ENCODE peak calls at places on chromosomes 16 and 17, in eight cellular contexts. One of them, this sample, is unnamed.

GRCh38 chr17:81509687-81510523 is 2.7 kb downstream of the ACTG1 start:
- DNase-seq in Caki2: no peak
- DNase-seq in AG10803: no peak
- DNase-seq in T-helper 17 cell: no peak
- DNase-seq in HEK293T: no peak
- DNase-seq in GOT3: no peak
- DNase-seq in HS-5: no peak
- DNase-seq in prostate gland: no peak
- DNase-seq in this sample: no peak

GRCh38 chr17:68701046-68701445 is 99.9 kb upstream of the FAM20A start:
- DNase-seq in T-helper 17 cell: no peak
- DNase-seq in HEK293T: no peak
- DNase-seq in prostate gland: no peak
- DNase-seq in AG10803: no peak
- DNase-seq in HS-5: no peak
- DNase-seq in Caki2: peak
- DNase-seq in GOT3: no peak
- DNase-seq in this sample: no peak

GRCh38 chr17:7883781-7884386 is 4.7 kb upstream of the CHD3 start:
- DNase-seq in T-helper 17 cell: peak
- DNase-seq in Caki2: peak
- DNase-seq in HEK293T: no peak
- DNase-seq in prostate gland: no peak
- DNase-seq in HS-5: no peak
- DNase-seq in AG10803: peak
- DNase-seq in GOT3: no peak
- DNase-seq in this sample: no peak

GRCh38 chr16:51851111-51851510 is 695.8 kb downstream of the TOX3 start:
- DNase-seq in T-helper 17 cell: no peak
- DNase-seq in AG10803: no peak
- DNase-seq in GOT3: no peak
- DNase-seq in HS-5: no peak
- DNase-seq in Caki2: no peak
- DNase-seq in HEK293T: no peak
- DNase-seq in prostate gland: no peak
- DNase-seq in this sample: no peak

GRCh38 chr17:61159415-61159814 is 240.2 kb upstream of the TBX2 start:
- DNase-seq in Caki2: no peak
- DNase-seq in GOT3: no peak
- DNase-seq in HEK293T: no peak
- DNase-seq in T-helper 17 cell: no peak
- DNase-seq in prostate gland: no peak
- DNase-seq in AG10803: no peak
- DNase-seq in HS-5: no peak
- DNase-seq in this sample: no peak

GRCh38 chr16:71353736-71354135 is 4.8 kb upstream of the CALB2 start:
- DNase-seq in HEK293T: no peak
- DNase-seq in T-helper 17 cell: no peak
- DNase-seq in AG10803: no peak
- DNase-seq in GOT3: no peak
- DNase-seq in prostate gland: no peak
- DNase-seq in HS-5: no peak
- DNase-seq in Caki2: no peak
- DNase-seq in this sample: no peak

GRCh38 chr17:4544656-4545216 is 10.4 kb downstream of the MYBBP1A start:
- DNase-seq in T-helper 17 cell: no peak
- DNase-seq in HEK293T: no peak
- DNase-seq in GOT3: no peak
- DNase-seq in prostate gland: no peak
- DNase-seq in AG10803: no peak
- DNase-seq in Caki2: no peak
- DNase-seq in HS-5: no peak
- DNase-seq in this sample: no peak

GRCh38 chr16:31179747-31180458 is at the start of gene FUS:
- DNase-seq in T-helper 17 cell: peak
- DNase-seq in HS-5: peak
- DNase-seq in prostate gland: peak
- DNase-seq in Caki2: peak
- DNase-seq in AG10803: peak
- DNase-seq in HEK293T: peak
- DNase-seq in GOT3: peak
- DNase-seq in this sample: peak

GRCh38 chr16:14301150-14302030 is 230.3 kb downstream of the MRTFB start:
- DNase-seq in GOT3: no peak
- DNase-seq in HEK293T: no peak
- DNase-seq in prostate gland: no peak
- DNase-seq in HS-5: no peak
- DNase-seq in T-helper 17 cell: no peak
- DNase-seq in Caki2: peak
- DNase-seq in AG10803: peak
- DNase-seq in this sample: no peak

GRCh38 chr17:77692571-77693161 is 265.8 kb upstream of the TNRC6C start:
- DNase-seq in HS-5: peak
- DNase-seq in GOT3: no peak
- DNase-seq in prostate gland: no peak
- DNase-seq in Caki2: no peak
- DNase-seq in HEK293T: no peak
- DNase-seq in T-helper 17 cell: peak
- DNase-seq in AG10803: peak
- DNase-seq in this sample: no peak

GRCh38 chr16:84941916-84942315 is 69.4 kb downstream of the ZDHHC7 start:
- DNase-seq in HS-5: no peak
- DNase-seq in GOT3: no peak
- DNase-seq in T-helper 17 cell: no peak
- DNase-seq in prostate gland: no peak
- DNase-seq in Caki2: no peak
- DNase-seq in HEK293T: no peak
- DNase-seq in AG10803: peak
- DNase-seq in this sample: no peak

GRCh38 chr16:30761427-30761927 is 385 bp downstream of the CFAP119 start:
- DNase-seq in T-helper 17 cell: peak
- DNase-seq in prostate gland: no peak
- DNase-seq in GOT3: no peak
- DNase-seq in Caki2: peak
- DNase-seq in HS-5: no peak
- DNase-seq in HEK293T: peak
- DNase-seq in AG10803: no peak
- DNase-seq in this sample: no peak

GRCh38 chr16:66085651-66086050 is 280.8 kb upstream of the CDH5 start:
- DNase-seq in prostate gland: no peak
- DNase-seq in HEK293T: no peak
- DNase-seq in HS-5: no peak
- DNase-seq in T-helper 17 cell: no peak
- DNase-seq in Caki2: no peak
- DNase-seq in AG10803: no peak
- DNase-seq in GOT3: no peak
- DNase-seq in this sample: no peak

GRCh38 chr17:48393271-48393670 is 36.7 kb downstream of the SKAP1 start:
- DNase-seq in Caki2: no peak
- DNase-seq in GOT3: no peak
- DNase-seq in HS-5: no peak
- DNase-seq in prostate gland: no peak
- DNase-seq in AG10803: peak
- DNase-seq in HEK293T: no peak
- DNase-seq in T-helper 17 cell: no peak
- DNase-seq in this sample: no peak

GRCh38 chr17:559699-560378 is 154.8 kb downstream of the VPS53 start:
- DNase-seq in prostate gland: no peak
- DNase-seq in Caki2: peak
- DNase-seq in HS-5: peak
- DNase-seq in GOT3: peak
- DNase-seq in T-helper 17 cell: no peak
- DNase-seq in AG10803: peak
- DNase-seq in HEK293T: no peak
- DNase-seq in this sample: peak

GRCh38 chr17:31674305-31674704 is 184.7 kb downstream of the COPRS start:
- DNase-seq in prostate gland: no peak
- DNase-seq in GOT3: no peak
- DNase-seq in Caki2: no peak
- DNase-seq in HEK293T: no peak
- DNase-seq in T-helper 17 cell: no peak
- DNase-seq in AG10803: peak
- DNase-seq in HS-5: no peak
- DNase-seq in this sample: no peak

GRCh38 chr17:81039854-81040758 is 5.2 kb downstream of the BAIAP2 start:
- DNase-seq in prostate gland: no peak
- DNase-seq in Caki2: peak
- DNase-seq in GOT3: no peak
- DNase-seq in AG10803: peak
- DNase-seq in HEK293T: no peak
- DNase-seq in T-helper 17 cell: no peak
- DNase-seq in HS-5: no peak
- DNase-seq in this sample: no peak

GRCh38 chr16:1333149-1333812 is at the start of gene BAIAP3:
- DNase-seq in T-helper 17 cell: peak
- DNase-seq in HS-5: no peak
- DNase-seq in Caki2: no peak
- DNase-seq in AG10803: no peak
- DNase-seq in HEK293T: peak
- DNase-seq in GOT3: no peak
- DNase-seq in prostate gland: peak
- DNase-seq in this sample: no peak

GRCh38 chr16:88552166-88552565 is 18.0 kb upstream of the ZC3H18 start:
- DNase-seq in Caki2: no peak
- DNase-seq in T-helper 17 cell: no peak
- DNase-seq in HEK293T: no peak
- DNase-seq in AG10803: no peak
- DNase-seq in prostate gland: no peak
- DNase-seq in GOT3: no peak
- DNase-seq in HS-5: no peak
- DNase-seq in this sample: no peak

This sample was measured in epithelial cell of proximal tubule.